ENCODE peak calls at places on chromosomes 5 and 9, in eight cellular contexts. One of them, this sample, is unnamed.

GRCh38 chr9:100449420-100449819 is 22.5 kb downstream of the MSANTD3 start:
- DNase-seq in GM13976: peak; percentile 50
- DNase-seq in B cell: no peak
- DNase-seq in A549: no peak
- DNase-seq in endothelial cell: no peak
- DNase-seq in tibial artery: no peak
- DNase-seq in IMR-90: no peak
- DNase-seq in heart left ventricle: no peak
- DNase-seq in this sample: no peak

GRCh38 chr5:86909461-86909881 is 291.7 kb downstream of the COX7C start:
- DNase-seq in A549: peak; percentile 67
- DNase-seq in endothelial cell: no peak
- DNase-seq in heart left ventricle: no peak
- DNase-seq in GM13976: no peak
- DNase-seq in B cell: no peak
- DNase-seq in tibial artery: no peak
- DNase-seq in IMR-90: peak; percentile 75
- DNase-seq in this sample: peak; percentile 69

GRCh38 chr5:65721775-65722574 is at the start of the genes NLN and SGTB:
- DNase-seq in heart left ventricle: peak; percentile 90
- DNase-seq in tibial artery: peak; percentile 72
- DNase-seq in endothelial cell: peak; percentile 95
- DNase-seq in A549: peak; percentile 80
- DNase-seq in IMR-90: peak; percentile 66
- DNase-seq in B cell: peak; percentile 97
- DNase-seq in GM13976: peak; percentile 97
- DNase-seq in this sample: peak; percentile 48

GRCh38 chr9:132401791-132402190 is 4.8 kb downstream of the TTF1 start:
- DNase-seq in A549: no peak
- DNase-seq in B cell: no peak
- DNase-seq in heart left ventricle: no peak
- DNase-seq in GM13976: no peak
- DNase-seq in tibial artery: no peak
- DNase-seq in endothelial cell: no peak
- DNase-seq in IMR-90: no peak
- DNase-seq in this sample: no peak

GRCh38 chr9:133135193-133135745 is 14.2 kb upstream of the RALGDS start:
- DNase-seq in tibial artery: peak; percentile 51
- DNase-seq in A549: peak; percentile 87
- DNase-seq in GM13976: no peak
- DNase-seq in heart left ventricle: peak; percentile 63
- DNase-seq in B cell: no peak
- DNase-seq in IMR-90: peak; percentile 86
- DNase-seq in endothelial cell: no peak
- DNase-seq in this sample: peak; percentile 90

GRCh38 chr9:135702002-135702721 is at the start of gene KCNT1:
- DNase-seq in endothelial cell: peak; percentile 92
- DNase-seq in IMR-90: peak; percentile 13
- DNase-seq in GM13976: peak; percentile 95
- DNase-seq in heart left ventricle: peak; percentile 42
- DNase-seq in tibial artery: no peak
- DNase-seq in B cell: peak; percentile 96
- DNase-seq in A549: peak; percentile 34
- DNase-seq in this sample: no peak

GRCh38 chr9:76756273-76756650 is 8.0 kb upstream of the PCA3 start:
- DNase-seq in endothelial cell: peak; percentile 16
- DNase-seq in GM13976: no peak
- DNase-seq in IMR-90: peak; percentile 41
- DNase-seq in tibial artery: peak; percentile 49
- DNase-seq in heart left ventricle: no peak
- DNase-seq in A549: peak; percentile 42
- DNase-seq in B cell: no peak
- DNase-seq in this sample: no peak

GRCh38 chr5:52830700-52831099 is 43.0 kb downstream of the ITGA1 start:
- DNase-seq in tibial artery: no peak
- DNase-seq in GM13976: no peak
- DNase-seq in B cell: no peak
- DNase-seq in A549: no peak
- DNase-seq in heart left ventricle: no peak
- DNase-seq in IMR-90: no peak
- DNase-seq in endothelial cell: no peak
- DNase-seq in this sample: no peak

GRCh38 chr9:122213589-122214413 is 15.0 kb downstream of the LHX6 start:
- DNase-seq in B cell: peak; percentile 86
- DNase-seq in endothelial cell: peak; percentile 84
- DNase-seq in IMR-90: no peak
- DNase-seq in tibial artery: no peak
- DNase-seq in A549: peak; percentile 70
- DNase-seq in GM13976: peak; percentile 89
- DNase-seq in heart left ventricle: no peak
- DNase-seq in this sample: no peak

GRCh38 chr5:45847877-45848276 is 151.7 kb upstream of the HCN1 start:
- DNase-seq in GM13976: no peak
- DNase-seq in tibial artery: no peak
- DNase-seq in IMR-90: no peak
- DNase-seq in endothelial cell: peak; percentile 20
- DNase-seq in A549: no peak
- DNase-seq in heart left ventricle: no peak
- DNase-seq in B cell: no peak
- DNase-seq in this sample: no peak

GRCh38 chr9:121735065-121735791 is 83.8 kb downstream of the DAB2IP start:
- DNase-seq in endothelial cell: peak; percentile 49
- DNase-seq in tibial artery: no peak
- DNase-seq in GM13976: peak; percentile 71
- DNase-seq in A549: peak; percentile 69
- DNase-seq in heart left ventricle: no peak
- DNase-seq in IMR-90: peak; percentile 80
- DNase-seq in B cell: no peak
- DNase-seq in this sample: peak; percentile 59

GRCh38 chr5:143231426-143231825 is 172.1 kb downstream of the NR3C1 start:
- DNase-seq in heart left ventricle: no peak
- DNase-seq in endothelial cell: no peak
- DNase-seq in IMR-90: peak; percentile 17
- DNase-seq in A549: no peak
- DNase-seq in tibial artery: no peak
- DNase-seq in B cell: no peak
- DNase-seq in GM13976: no peak
- DNase-seq in this sample: no peak

GRCh38 chr9:34675048-34675714 is 12.7 kb upstream of the CCL27 start:
- DNase-seq in IMR-90: peak; percentile 59
- DNase-seq in heart left ventricle: no peak
- DNase-seq in A549: peak; percentile 79
- DNase-seq in B cell: peak; percentile 44
- DNase-seq in endothelial cell: peak; percentile 89
- DNase-seq in GM13976: peak; percentile 78
- DNase-seq in tibial artery: peak; percentile 54
- DNase-seq in this sample: peak; percentile 26

GRCh38 chr5:119270121-119270565 is 85.7 kb upstream of the TNFAIP8 start:
- DNase-seq in heart left ventricle: no peak
- DNase-seq in IMR-90: no peak
- DNase-seq in A549: no peak
- DNase-seq in GM13976: no peak
- DNase-seq in endothelial cell: no peak
- DNase-seq in B cell: no peak
- DNase-seq in tibial artery: no peak
- DNase-seq in this sample: no peak

GRCh38 chr5:117812866-117813265 is 1175.5 kb downstream of the DTWD2 start:
- DNase-seq in GM13976: no peak
- DNase-seq in endothelial cell: no peak
- DNase-seq in IMR-90: no peak
- DNase-seq in tibial artery: no peak
- DNase-seq in A549: no peak
- DNase-seq in heart left ventricle: no peak
- DNase-seq in B cell: no peak
- DNase-seq in this sample: no peak

GRCh38 chr9:117448066-117448465 is 33.2 kb upstream of the ASTN2 start:
- DNase-seq in B cell: no peak
- DNase-seq in IMR-90: no peak
- DNase-seq in GM13976: no peak
- DNase-seq in heart left ventricle: no peak
- DNase-seq in A549: no peak
- DNase-seq in tibial artery: no peak
- DNase-seq in endothelial cell: no peak
- DNase-seq in this sample: no peak
- TF ChIP-seq CTCF in B cell: no peak
- TF ChIP-seq CTCF in IMR-90: peak; percentile 6
- TF ChIP-seq CTCF in GM13976: no peak
- TF ChIP-seq CTCF in heart left ventricle: no peak
- TF ChIP-seq CTCF in A549: no peak
- TF ChIP-seq CTCF in tibial artery: no peak
- TF ChIP-seq CTCF in endothelial cell: no peak
- TF ChIP-seq CTCF in this sample: no peak

GRCh38 chr5:153712946-153713345 is 222.5 kb downstream of the GRIA1 start:
- DNase-seq in endothelial cell: no peak
- DNase-seq in IMR-90: no peak
- DNase-seq in B cell: no peak
- DNase-seq in A549: no peak
- DNase-seq in tibial artery: no peak
- DNase-seq in GM13976: no peak
- DNase-seq in heart left ventricle: no peak
- DNase-seq in this sample: no peak

GRCh38 chr5:153713913-153714312 is 223.4 kb downstream of the GRIA1 start:
- DNase-seq in GM13976: no peak
- DNase-seq in A549: no peak
- DNase-seq in endothelial cell: no peak
- DNase-seq in IMR-90: no peak
- DNase-seq in B cell: no peak
- DNase-seq in tibial artery: no peak
- DNase-seq in heart left ventricle: no peak
- DNase-seq in this sample: no peak

GRCh38 chr5:153717287-153717686 is 226.8 kb downstream of the GRIA1 start:
- DNase-seq in tibial artery: no peak
- DNase-seq in A549: no peak
- DNase-seq in B cell: no peak
- DNase-seq in heart left ventricle: no peak
- DNase-seq in IMR-90: no peak
- DNase-seq in endothelial cell: no peak
- DNase-seq in GM13976: no peak
- DNase-seq in this sample: no peak

GRCh38 chr5:153711755-153712154 is 221.3 kb downstream of the GRIA1 start:
- DNase-seq in tibial artery: no peak
- DNase-seq in B cell: no peak
- DNase-seq in GM13976: no peak
- DNase-seq in A549: no peak
- DNase-seq in endothelial cell: no peak
- DNase-seq in IMR-90: peak; percentile 6
- DNase-seq in heart left ventricle: no peak
- DNase-seq in this sample: no peak

DNA sequence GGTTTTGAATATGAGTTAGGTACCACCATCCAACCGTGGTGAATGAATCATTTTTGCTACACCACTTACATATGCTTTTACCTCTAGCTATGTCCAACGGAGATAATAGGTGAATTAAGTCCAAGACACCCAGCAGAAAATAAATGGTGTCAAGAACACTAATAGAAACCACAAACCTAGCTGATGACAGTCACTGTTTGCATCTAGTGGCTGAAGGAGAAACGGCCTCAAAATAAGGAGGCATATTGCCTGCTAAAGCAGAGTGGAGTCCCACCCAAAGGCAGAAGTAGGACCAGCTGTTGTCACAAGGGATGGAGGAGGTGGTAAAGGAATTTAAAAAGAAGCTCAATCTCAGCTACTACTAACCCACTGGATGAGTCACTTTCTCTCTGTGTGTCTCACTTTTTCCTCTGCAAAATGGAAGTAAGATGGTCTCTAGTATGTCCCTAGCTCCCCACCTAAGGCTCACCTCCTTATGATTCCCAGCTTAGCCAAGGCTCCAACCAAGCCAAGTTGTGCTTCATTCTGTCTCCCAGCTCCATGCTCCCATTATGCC is 224.3 kb downstream of the GRIA1 start:
- DNase-seq in GM13976: no peak
- DNase-seq in endothelial cell: no peak
- DNase-seq in tibial artery: no peak
- DNase-seq in heart left ventricle: no peak
- DNase-seq in A549: no peak
- DNase-seq in IMR-90: peak; percentile 13
- DNase-seq in B cell: no peak
- DNase-seq in this sample: peak; percentile 41
- TF ChIP-seq CTCF in GM13976: no peak
- TF ChIP-seq CTCF in endothelial cell: no peak
- TF ChIP-seq CTCF in tibial artery: no peak
- TF ChIP-seq CTCF in heart left ventricle: no peak
- TF ChIP-seq CTCF in A549: no peak
- TF ChIP-seq CTCF in IMR-90: no peak
- TF ChIP-seq CTCF in B cell: no peak
- TF ChIP-seq CTCF in this sample: no peak

DNA sequence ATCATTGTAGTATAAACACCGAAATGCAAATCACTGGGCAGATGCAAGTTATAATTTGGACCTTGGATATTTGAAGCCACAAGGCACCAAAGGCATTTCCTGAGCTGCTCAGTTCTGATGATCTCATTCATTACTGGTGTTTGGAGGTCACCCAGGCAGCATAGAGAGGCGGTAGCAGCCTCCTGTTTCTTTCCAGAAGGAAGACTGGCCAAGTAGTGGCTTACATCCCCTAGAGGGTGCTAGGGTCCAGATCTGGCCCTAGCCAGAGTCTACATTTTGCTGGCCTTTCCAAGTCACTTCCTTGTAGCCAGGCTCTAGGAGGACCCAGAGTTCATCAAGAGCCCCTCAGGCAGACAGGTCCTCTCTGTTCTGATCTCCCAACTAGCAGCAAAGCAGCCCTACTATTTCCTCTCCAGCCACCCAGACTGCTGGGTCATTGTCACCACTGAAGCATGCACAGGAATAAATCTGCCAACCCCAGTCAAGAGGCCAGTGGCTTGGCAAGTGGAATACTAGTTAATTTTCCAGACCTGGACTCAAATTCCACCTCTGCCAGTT is 33.4 kb upstream of the TTC1 start:
- DNase-seq in heart left ventricle: peak; percentile 37
- DNase-seq in GM13976: no peak
- DNase-seq in endothelial cell: no peak
- DNase-seq in IMR-90: peak; percentile 97
- DNase-seq in B cell: no peak
- DNase-seq in tibial artery: no peak
- DNase-seq in A549: peak; percentile 52
- DNase-seq in this sample: peak; percentile 98
- TF ChIP-seq CTCF in heart left ventricle: no peak
- TF ChIP-seq CTCF in GM13976: no peak
- TF ChIP-seq CTCF in endothelial cell: no peak
- TF ChIP-seq CTCF in IMR-90: peak; percentile 74
- TF ChIP-seq CTCF in B cell: no peak
- TF ChIP-seq CTCF in tibial artery: no peak
- TF ChIP-seq CTCF in A549: no peak
- TF ChIP-seq CTCF in this sample: peak; percentile 68

GRCh38 chr5:133227082-133227481 is 175.3 kb downstream of the HSPA4 start:
- DNase-seq in IMR-90: no peak
- DNase-seq in B cell: no peak
- DNase-seq in endothelial cell: no peak
- DNase-seq in GM13976: peak; percentile 5
- DNase-seq in A549: no peak
- DNase-seq in tibial artery: no peak
- DNase-seq in heart left ventricle: no peak
- DNase-seq in this sample: no peak
- TF ChIP-seq CTCF in IMR-90: no peak
- TF ChIP-seq CTCF in B cell: no peak
- TF ChIP-seq CTCF in endothelial cell: no peak
- TF ChIP-seq CTCF in GM13976: no peak
- TF ChIP-seq CTCF in A549: no peak
- TF ChIP-seq CTCF in tibial artery: no peak
- TF ChIP-seq CTCF in heart left ventricle: no peak
- TF ChIP-seq CTCF in this sample: no peak